ENCODE peak calls at places on chromosomes 11 and 22, in ten cellular contexts. J, F, O, I, T, U, G, X, H and D are unnamed samples.

GRCh38 chr11:120123946-120124345 is 14.0 kb downstream of the TRIM29 start:
- DNase-seq in T (peak; percentile 46), U (no peak), J (no peak), G (no peak), H (no peak), F (no peak), X (no peak), O (no peak), I (no peak), D (no peak)

GRCh38 chr11:92276773-92277172 is 52.2 kb downstream of the FAT3 start:
- DNase-seq in F (no peak), H (peak; percentile 75), J (no peak), G (no peak), O (no peak), T (no peak), X (no peak), U (no peak), I (no peak), D (no peak)

GRCh38 chr11:128471138-128471661 is 116.2 kb downstream of the ETS1 start:
- DNase-seq in J (no peak), I (no peak), F (no peak), T (no peak), X (no peak), H (no peak), G (no peak), U (no peak), O (no peak), D (no peak)

GRCh38 chr22:42321908-42322561 is 51.6 kb upstream of the TCF20 start:
- DNase-seq in J (no peak), X (no peak), O (no peak), H (peak; percentile 1), F (no peak), I (peak; percentile 81), T (no peak), U (peak; percentile 96), G (no peak), D (no peak)

GRCh38 chr11:111870113-111870512 is 1.3 kb downstream of the ALG9 start:
- DNase-seq in I (no peak), H (no peak), O (no peak), F (no peak), T (no peak), X (no peak), U (no peak), J (no peak), G (no peak), D (no peak)

GRCh38 chr22:20249797-20250354 is 18.2 kb downstream of the RTN4R start:
- DNase-seq in I (peak; percentile 19), J (no peak), U (peak; percentile 75), O (no peak), H (peak; percentile 63), X (no peak), F (no peak), G (no peak), T (peak; percentile 17), D (peak; percentile 73)

GRCh38 chr11:106872246-106872645 is 146.0 kb downstream of the GUCY1A2 start:
- DNase-seq in J (no peak), O (no peak), G (no peak), F (no peak), H (no peak), X (no peak), U (no peak), T (no peak), I (no peak), D (no peak)

GRCh38 chr11:44955019-44955738 is 4.5 kb upstream of the TP53I11 start:
- DNase-seq in F (peak; percentile 80), J (no peak), X (no peak), O (no peak), T (peak; percentile 78), G (peak; percentile 86), I (peak; percentile 42), U (no peak), H (peak; percentile 85), D (no peak)

GRCh38 chr11:61297741-61298140 is 2.6 kb upstream of the VWCE start:
- DNase-seq in T (peak; percentile 91), O (no peak), J (no peak), F (peak; percentile 59), U (no peak), H (peak; percentile 99), I (no peak), X (no peak), G (peak; percentile 68), D (peak; percentile 8)